ENCODE peak calls at places on chromosomes 12 and 14, in eight cellular contexts. U is tibial nerve, A is HepG2, R is suprapubic skin, E is stomach, K is A549, D is upper lobe of left lung, Q is K562. F is an unnamed sample.

GRCh38 chr12:132385923-132386751 is 56.7 kb upstream of the GALNT9 start:
- DNase-seq in U (no peak), A (no peak), R (no peak), K (no peak), Q (no peak), E (no peak), D (peak; percentile 57), F (peak; percentile 47)

GRCh38 chr12:3315201-3315661 is 175.8 kb upstream of the PRMT8 start:
- DNase-seq in E (peak; percentile 83), R (peak; percentile 75), K (no peak), D (no peak), Q (no peak), A (no peak), U (peak; percentile 74), F (peak; percentile 87)

GRCh38 chr12:131867891-131868675 is 26.3 kb upstream of the ULK1 start:
- DNase-seq in Q (no peak), A (no peak), U (no peak), K (no peak), E (no peak), D (no peak), R (no peak), F (no peak)

GRCh38 chr12:124837958-124838803 is 25.5 kb downstream of the SCARB1 start:
- DNase-seq in D (no peak), R (peak; percentile 74), Q (no peak), K (peak; percentile 99), U (peak; percentile 74), A (peak; percentile 98), E (peak; percentile 60), F (peak; percentile 95)

GRCh38 chr12:60148109-60148508 is 552.3 kb downstream of the SLC16A7 start:
- DNase-seq in A (no peak), U (no peak), D (no peak), Q (peak; percentile 74), E (no peak), K (peak; percentile 22), R (no peak), F (no peak)

GRCh38 chr12:22709292-22709691 is 84.3 kb downstream of the ETNK1 start:
- DNase-seq in A (peak; percentile 33), K (peak; percentile 42), D (no peak), R (no peak), U (no peak), Q (peak; percentile 32), E (no peak), F (no peak)

GRCh38 chr12:30926243-30927209 is at the start of gene TSPAN11:
- DNase-seq in R (no peak), A (no peak), D (peak; percentile 88), K (no peak), U (no peak), E (no peak), Q (no peak), F (no peak)

GRCh38 chr12:94714378-94714777 is 64.0 kb upstream of the TMCC3 start:
- DNase-seq in D (no peak), Q (no peak), A (no peak), K (no peak), U (no peak), R (no peak), E (no peak), F (no peak)

GRCh38 chr14:50865677-50866076 is 6.2 kb upstream of the ABHD12B start:
- DNase-seq in E (no peak), A (no peak), K (no peak), D (no peak), Q (no peak), R (no peak), U (no peak), F (no peak)

GRCh38 chr14:75979641-75980422 is 2.0 kb downstream of the TGFB3 start:
- DNase-seq in E (no peak), K (no peak), U (no peak), Q (no peak), R (no peak), A (no peak), D (peak; percentile 65), F (peak; percentile 83)

GRCh38 chr14:90642239-90642717 is 174.0 kb downstream of the TTC7B start:
- DNase-seq in R (no peak), K (peak; percentile 26), D (no peak), A (peak; percentile 76), E (no peak), Q (no peak), U (no peak), F (no peak)

GRCh38 chr14:61438860-61439765 is 117.7 kb downstream of the PRKCH start:
- DNase-seq in R (peak; percentile 84), E (peak; percentile 61), K (peak; percentile 76), A (peak; percentile 85), Q (peak; percentile 10), D (no peak), U (no peak), F (no peak)

GRCh38 chr12:2268478-2269286 is 215.9 kb downstream of the CACNA1C start:
- DNase-seq in E (no peak), Q (no peak), U (no peak), R (no peak), A (no peak), D (no peak), K (no peak), F (no peak)

GRCh38 chr14:101121399-101122113 is 218.0 kb upstream of the RTL1 start:
- DNase-seq in U (no peak), D (no peak), R (peak; percentile 42), Q (no peak), E (peak; percentile 18), K (no peak), A (no peak), F (peak; percentile 53)

GRCh38 chr12:93127582-93128331 is 198.7 kb upstream of the EEA1 start:
- DNase-seq in E (peak; percentile 32), A (peak; percentile 98), Q (peak; percentile 50), D (no peak), U (no peak), K (peak; percentile 15), R (no peak), F (peak; percentile 91)

GRCh38 chr14:60653388-60653690 is 4.1 kb upstream of the SIX1 start:
- DNase-seq in R (no peak), K (no peak), E (no peak), A (no peak), D (no peak), U (no peak), Q (no peak), F (no peak)

DNA sequence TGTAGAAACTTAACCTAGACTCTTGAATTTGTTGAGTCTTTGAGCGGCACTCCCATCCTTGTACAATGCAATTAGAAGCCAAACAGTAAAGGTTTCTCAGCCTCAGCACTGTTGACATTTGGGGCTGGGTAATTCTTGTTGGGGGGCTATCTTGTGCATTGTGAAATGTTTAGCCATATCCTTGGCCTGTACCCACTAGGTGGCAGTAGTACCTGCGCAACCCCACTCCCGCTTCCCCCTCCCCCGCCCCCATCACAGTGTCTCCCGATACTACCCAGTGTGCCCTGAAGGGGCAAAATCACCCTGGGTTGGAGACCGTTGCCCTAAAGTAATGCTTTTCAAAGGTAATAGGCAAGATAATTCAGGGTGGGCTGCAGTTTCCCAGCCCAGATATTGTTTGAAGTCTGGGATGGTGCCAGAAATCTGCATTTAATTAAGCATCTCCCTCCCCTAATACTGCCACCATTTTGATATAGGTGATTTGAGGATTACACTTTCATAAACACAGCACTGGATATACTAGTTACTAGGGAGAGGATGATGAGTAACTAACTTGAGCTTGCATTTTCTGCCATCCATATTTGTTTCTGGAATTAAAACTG is 1.8 kb downstream of the COX6A1 start:
- DNase-seq in A (peak; percentile 65), R (no peak), Q (peak; percentile 83), K (peak; percentile 78), E (peak; percentile 45), D (no peak), U (no peak), F (no peak)
- H3K27ac ChIP-seq in A (no peak overlapping the region), R (no peak overlapping the region), Q (peak overlapping the region; percentile 86), K (no peak overlapping the region), E (peak overlapping the region; percentile 91), D (no peak overlapping the region), U (no peak overlapping the region), F (peak overlapping the region; percentile 87)

DNA sequence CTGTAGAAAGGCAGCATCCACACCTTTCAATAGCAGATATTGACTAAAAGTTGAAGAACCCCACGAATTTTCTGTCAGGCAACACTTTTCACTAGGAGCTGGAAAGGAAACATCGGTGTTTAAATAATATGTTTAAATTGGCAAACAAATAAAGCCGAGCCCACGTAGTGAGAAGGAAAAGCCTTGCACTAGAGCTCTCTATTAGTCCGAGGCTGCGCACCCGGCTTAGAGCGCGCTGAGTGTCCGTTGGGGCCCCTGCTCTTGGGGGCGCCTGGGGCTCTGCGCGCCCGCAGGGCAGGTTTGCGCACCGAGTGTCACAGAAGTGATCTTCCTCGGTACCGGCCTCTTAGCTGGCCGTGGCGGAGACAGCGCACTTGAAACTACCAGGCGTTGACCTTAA is 6.4 kb downstream of the TTC6 start:
- DNase-seq in E (no peak), Q (no peak), R (no peak), A (no peak), U (no peak), D (no peak), K (no peak), F (no peak)
- H3K4me3 ChIP-seq in E (no peak overlapping the region), Q (no peak overlapping the region), R (no peak overlapping the region), A (no peak overlapping the region), U (no peak overlapping the region), D (no peak overlapping the region), K (no peak overlapping the region), F (no peak overlapping the region)

GRCh38 chr14:104827173-104828055 is 26.5 kb downstream of the ZBTB42 start:
- DNase-seq in Q (peak; percentile 72), R (no peak), E (peak; percentile 43), A (peak; percentile 76), K (peak; percentile 76), U (no peak), D (peak; percentile 89), F (peak; percentile 74)
- TF ChIP-seq EP300 in Q (no peak), R (no peak), E (no peak), A (no peak), K (no peak), U (no peak), D (no peak), F (no peak)

GRCh38 chr12:77060136-77060882 is 5.1 kb downstream of the E2F7 start:
- DNase-seq in A (no peak), R (no peak), K (no peak), Q (no peak), U (no peak), D (no peak), E (no peak), F (no peak)

GRCh38 chr12:77064891-77065360 is 443 bp downstream of the E2F7 start:
- DNase-seq in K (no peak), R (peak; percentile 56), U (no peak), A (no peak), D (no peak), Q (no peak), E (no peak), F (peak; percentile 64)

GRCh38 chr12:77062846-77063461 is 2.4 kb downstream of the E2F7 start:
- DNase-seq in U (no peak), R (no peak), E (peak; percentile 54), A (no peak), Q (peak; percentile 60), K (no peak), D (no peak), F (no peak)

GRCh38 chr12:77060883-77061240 is 4.5 kb downstream of the E2F7 start:
- DNase-seq in A (no peak), Q (no peak), R (no peak), E (no peak), K (no peak), U (no peak), D (no peak), F (no peak)

DNA sequence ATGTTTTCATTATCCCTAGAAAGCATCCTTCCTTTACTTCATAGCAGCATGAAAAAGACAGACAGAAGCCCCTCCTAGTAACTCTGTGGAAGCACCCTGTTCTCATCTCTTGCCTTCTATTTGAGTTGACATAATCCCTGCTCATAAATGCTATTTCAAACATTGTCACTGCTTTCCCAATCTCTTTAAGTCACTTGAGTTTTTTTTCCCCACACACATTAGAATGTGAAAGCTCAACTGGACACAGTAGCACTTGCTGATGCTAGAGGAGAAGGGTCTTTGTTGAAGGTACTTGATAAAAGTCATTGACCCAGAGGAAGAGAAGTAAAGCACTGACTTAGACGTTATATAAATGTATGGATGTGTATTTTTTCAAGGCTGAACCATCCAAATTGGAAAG is 3.0 kb downstream of the E2F7 start:
- DNase-seq in K (no peak), E (no peak), D (no peak), R (no peak), U (no peak), Q (no peak), A (no peak), F (no peak)
- H3K27ac ChIP-seq in K (no peak overlapping the region), E (no peak overlapping the region), D (no peak overlapping the region), R (no peak overlapping the region), U (no peak overlapping the region), Q (no peak overlapping the region), A (no peak overlapping the region), F (no peak overlapping the region)

F was measured in sigmoid colon.